ENCODE peak calls at places on chromosomes 11 and 22, in five cellular contexts. V is lower leg skin, F is IMR-90, C is nephron progenitor cell, J is brain microvascular endothelial cell. G is an unnamed sample.

GRCh38 chr11:126140106-126140931 is 71.1 kb downstream of the RPUSD4 start:
- DNase-seq in C (no peak), F (no peak), V (no peak), J (no peak), G (peak)

GRCh38 chr11:111360150-111361043 is 18.7 kb downstream of the POU2AF1 start:
- DNase-seq in V (no peak), J (no peak), F (no peak), C (no peak), G (no peak)

GRCh38 chr11:416051-416756 is 1.4 kb upstream of the SIGIRR start:
- DNase-seq in C (no peak), F (no peak), J (no peak), V (no peak), G (no peak)

GRCh38 chr11:70712471-70712870 is 314.1 kb downstream of the CTTN start:
- DNase-seq in F (no peak), C (no peak), J (no peak), V (peak), G (no peak)

GRCh38 chr22:20491346-20491745 is 4.2 kb downstream of the KLHL22 start:
- DNase-seq in J (no peak), F (no peak), V (no peak), C (no peak), G (no peak)

GRCh38 chr11:2436013-2436520 is 8.2 kb downstream of the TRPM5 start:
- DNase-seq in F (no peak), C (no peak), V (no peak), J (no peak), G (no peak)

GRCh38 chr11:35160248-35160820 is 21.4 kb downstream of the CD44 start:
- DNase-seq in F (no peak), J (no peak), C (no peak), V (no peak), G (no peak)

GRCh38 chr11:16136792-16137395 is 219.5 kb downstream of the SOX6 start:
- DNase-seq in J (no peak), F (peak), C (no peak), V (no peak), G (no peak)

GRCh38 chr11:17777726-17778091 is 43.1 kb downstream of the KCNC1 start:
- DNase-seq in J (no peak), F (no peak), V (no peak), C (no peak), G (no peak)

GRCh38 chr22:49966716-49967332 is 6.3 kb downstream of the PIM3 start:
- DNase-seq in J (no peak), F (no peak), V (peak), C (peak), G (no peak)

GRCh38 chr11:48148749-48149148 is 67.9 kb upstream of the OR4B1 start:
- DNase-seq in F (no peak), V (no peak), C (no peak), J (no peak), G (no peak)

GRCh38 chr11:79950741-79951140 is 509.9 kb upstream of the TENM4 start:
- DNase-seq in F (no peak), V (no peak), J (no peak), C (no peak), G (no peak)

GRCh38 chr22:33000342-33001280 is 57.6 kb downstream of the SYN3 start:
- DNase-seq in C (peak), V (peak), F (peak), J (peak), G (peak)

GRCh38 chr11:67507242-67507890 is 596 bp downstream of the CDK2AP2 start:
- DNase-seq in V (peak), C (no peak), J (peak), F (peak), G (peak)

GRCh38 chr22:32622004-32622761 is 147.6 kb downstream of the FBXO7 start:
- DNase-seq in C (peak), J (peak), F (peak), V (peak), G (peak)

GRCh38 chr11:117194267-117194666 is 4.9 kb upstream of the TAGLN start:
- DNase-seq in J (no peak), C (no peak), V (no peak), F (no peak), G (no peak)

GRCh38 chr11:11451501-11452005 is 98.5 kb upstream of the CSNK2A3 start:
- DNase-seq in V (no peak), F (peak), C (no peak), J (no peak), G (no peak)

GRCh38 chr22:32665676-32666075 is 135.8 kb upstream of the TIMP3 start:
- DNase-seq in C (no peak), F (peak), V (no peak), J (no peak), G (no peak)

GRCh38 chr11:15897211-15897960 is 459.0 kb downstream of the SOX6 start:
- DNase-seq in J (peak), V (no peak), F (peak), C (no peak), G (no peak)

GRCh38 chr22:24699861-24700260 is 74.7 kb downstream of the PIWIL3 start:
- DNase-seq in V (no peak), C (no peak), J (no peak), F (no peak), G (peak)

GRCh38 chr11:99316761-99317475 is 296.2 kb downstream of the CNTN5 start:
- DNase-seq in V (no peak), J (no peak), F (no peak), C (no peak), G (peak)

GRCh38 chr11:114154271-114155047 is 94.9 kb downstream of the ZBTB16 start:
- DNase-seq in C (no peak), J (no peak), F (no peak), V (peak), G (peak)

GRCh38 chr11:420054-420910 is 5.5 kb upstream of the SIGIRR start:
- DNase-seq in J (no peak), V (no peak), F (no peak), C (peak), G (no peak)

GRCh38 chr11:62860835-62861563 is 19.7 kb upstream of the SLC3A2 start:
- DNase-seq in C (no peak), J (no peak), V (no peak), F (no peak), G (no peak)

GRCh38 chr11:35035894-35036408 is 103.0 kb upstream of the CD44 start:
- DNase-seq in V (no peak), J (peak), C (no peak), F (peak), G (no peak)

DNA sequence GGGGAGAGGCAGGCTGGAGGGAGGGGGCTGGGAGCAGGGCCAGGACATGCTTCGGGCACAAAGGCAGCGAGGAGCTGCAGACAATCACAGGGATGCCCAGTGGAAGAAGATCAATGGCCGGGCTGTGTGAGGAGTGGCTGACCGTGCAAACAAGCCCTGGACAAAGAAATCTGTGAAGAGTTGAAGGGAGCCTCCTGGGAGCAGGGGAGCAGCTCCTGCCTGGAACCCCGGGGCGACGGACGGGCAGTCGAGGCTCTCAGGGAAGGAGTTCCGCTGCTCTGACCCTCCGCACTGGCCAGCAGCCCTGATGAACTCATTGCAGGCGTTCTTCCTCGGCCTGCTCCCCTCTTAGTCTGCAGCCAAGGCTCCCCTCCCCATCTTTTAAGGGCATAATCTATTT is 126.8 kb upstream of the B3GAT1 start:
- DNase-seq in C (no peak), V (no peak), F (no peak), J (no peak), G (no peak)
- TF ChIP-seq CTCF in C (no peak), V (no peak), F (no peak), J (no peak), G (no peak)

GRCh38 chr22:45212306-45212709 is 28.4 kb downstream of the KIAA0930 start:
- DNase-seq in C (peak), F (peak), J (peak), V (peak), G (peak)
- TF ChIP-seq CTCF in C (no peak), F (peak), J (peak), V (no peak), G (no peak)

DNA sequence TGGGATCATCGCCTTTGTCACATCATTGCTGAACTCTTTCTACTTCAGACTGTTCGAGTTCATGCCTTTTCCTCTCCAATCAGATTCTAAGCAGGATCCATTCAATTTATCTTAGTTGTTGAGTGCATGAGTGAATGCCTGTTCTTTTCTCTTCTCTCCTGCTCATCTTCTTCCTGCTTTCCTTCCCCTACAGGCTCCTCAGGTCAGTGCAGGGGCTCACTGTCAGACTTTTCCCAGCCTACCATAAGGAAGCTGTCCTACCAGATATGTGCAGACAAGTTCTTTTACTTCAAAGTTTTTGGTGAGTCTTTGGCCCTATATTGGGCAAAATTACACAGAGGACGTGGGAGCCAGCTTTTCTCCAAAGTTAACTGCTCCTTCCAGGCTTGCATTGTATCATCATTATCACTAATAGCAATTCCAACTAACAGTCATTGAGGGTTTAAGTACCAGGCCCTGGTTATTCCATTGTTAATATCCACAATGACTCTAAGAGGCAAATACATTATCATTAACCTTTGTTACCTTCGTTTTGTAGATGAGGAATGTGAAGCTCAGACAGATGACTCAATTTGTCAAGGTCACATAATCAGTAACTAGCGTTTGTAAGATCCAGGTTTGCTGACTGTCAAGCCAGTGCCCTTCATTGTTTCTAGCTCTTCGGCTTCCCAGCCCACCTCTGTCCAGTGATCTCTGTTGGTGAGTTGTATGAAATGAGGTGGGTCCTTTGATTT is 30.4 kb downstream of the OR6Q1 start:
- DNase-seq in V (no peak), J (no peak), C (no peak), F (peak), G (no peak)
- TF ChIP-seq CTCF in V (no peak), J (peak), C (no peak), F (peak), G (no peak)

DNA sequence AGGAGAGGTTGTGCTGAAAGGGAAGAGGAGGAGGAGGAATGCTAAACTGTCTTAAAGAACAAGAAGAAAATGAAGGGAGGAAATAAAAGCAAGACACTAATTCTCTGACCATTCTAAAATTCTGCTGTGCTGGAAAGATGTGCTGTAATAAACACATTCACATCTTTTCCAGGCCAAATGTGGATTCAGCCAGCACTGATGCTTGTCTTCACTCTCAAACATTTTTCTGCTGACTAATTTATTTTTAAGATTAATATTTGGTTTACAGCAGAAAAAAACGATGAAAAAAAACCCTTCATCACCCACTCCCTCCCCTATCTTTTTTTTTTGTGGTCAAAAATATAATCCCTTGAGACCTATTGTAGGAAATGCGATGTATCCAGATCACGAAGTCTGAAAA is 223.6 kb downstream of the SWAP70 start:
- DNase-seq in F (no peak), V (no peak), J (no peak), C (no peak), G (no peak)
- TF ChIP-seq CTCF in F (no peak), V (no peak), J (no peak), C (no peak), G (no peak)

G was measured in thyroid gland.